ENCODE peak calls at places on chromosomes 16 and 17, in seven cellular contexts. U is stomach; G is stimulated activated naive CD4-positive, alpha-beta T cell; B is right lobe of liver; P is psoas muscle; L is CD8-positive, alpha-beta T cell; J is C1 segment of cervical spinal cord. H is an unnamed sample.
A peak's percentile ranks its signal among the peaks of the same experiment; 100 is the strongest.

GRCh38 chr17:67829331-67829730 is 4.0 kb downstream of the BPTF start:
- DNase-seq in B (no peak), L (peak; percentile 22), P (no peak), G (peak; percentile 23), J (no peak), U (no peak), H (no peak)

GRCh38 chr16:58020628-58021521 is 4.7 kb upstream of the MMP15 start:
- DNase-seq in P (peak; percentile 54), J (peak; percentile 25), L (peak; percentile 73), B (peak; percentile 71), G (peak; percentile 40), U (peak; percentile 74), H (peak; percentile 71)

GRCh38 chr17:9439851-9440250 is 135.8 kb downstream of the STX8 start:
- DNase-seq in L (no peak), U (no peak), B (no peak), P (no peak), G (no peak), J (no peak), H (no peak)

GRCh38 chr16:49179714-49180330 is 101.8 kb downstream of the CBLN1 start:
- DNase-seq in P (no peak), L (no peak), J (no peak), G (no peak), B (no peak), U (no peak), H (no peak)

GRCh38 chr17:73431401-73432205 is 119.8 kb upstream of the CDC42EP4 start:
- DNase-seq in G (no peak), L (peak; percentile 50), U (no peak), J (no peak), B (no peak), P (no peak), H (peak; percentile 19)

GRCh38 chr16:79267781-79268180 is 332.8 kb downstream of the MAF start:
- DNase-seq in B (no peak), P (no peak), G (no peak), U (no peak), L (no peak), J (no peak), H (no peak)

GRCh38 chr17:8041249-8041928 is 2.5 kb downstream of the ALOX15B start:
- DNase-seq in L (peak; percentile 29), U (peak; percentile 58), P (no peak), G (peak; percentile 15), J (no peak), B (no peak), H (no peak)

GRCh38 chr17:34226011-34226410 is 29.1 kb upstream of the CCL2 start:
- DNase-seq in L (no peak), J (no peak), P (no peak), B (no peak), U (no peak), G (no peak), H (no peak)

GRCh38 chr17:56939869-56940484 is 20.9 kb downstream of the COIL start:
- DNase-seq in U (no peak), J (no peak), P (no peak), G (peak; percentile 14), B (no peak), L (no peak), H (no peak)